ENCODE peak calls at places on chromosomes 3 and 15, in eight cellular contexts. J, E, Q, H, I, W, Z and U are unnamed samples.

GRCh38 chr3:15428539-15428938 is 1.1 kb downstream of the EAF1 start:
- DNase-seq in J (peak), E (no peak), Q (no peak), Z (no peak), I (no peak), W (no peak), H (peak), U (peak)

GRCh38 chr3:28467414-28467813 is 118.8 kb upstream of the AZI2 start:
- DNase-seq in E (no peak), Z (no peak), W (no peak), J (no peak), I (no peak), H (peak), Q (no peak), U (peak)

GRCh38 chr3:139302084-139302800 is 41.6 kb upstream of the MRPS22 start:
- DNase-seq in I (no peak), J (peak), E (no peak), Z (peak), H (peak), Q (no peak), W (peak), U (peak)

GRCh38 chr3:142117052-142117451 is 32.3 kb downstream of the TFDP2 start:
- DNase-seq in W (no peak), E (no peak), I (no peak), H (peak), J (peak), Q (peak), Z (no peak), U (no peak)

GRCh38 chr3:76756578-76756977 is 283.3 kb upstream of the ROBO2 start:
- DNase-seq in Q (no peak), E (no peak), W (no peak), I (no peak), Z (no peak), H (no peak), J (no peak), U (no peak)

GRCh38 chr15:77892335-77892734 is 185.2 kb downstream of the TBC1D2B start:
- DNase-seq in E (no peak), Q (no peak), H (no peak), W (no peak), Z (no peak), I (no peak), J (no peak), U (no peak)

GRCh38 chr3:78633626-78634025 is 1134.2 kb downstream of the ROBO1 start:
- DNase-seq in J (peak), Q (no peak), Z (peak), I (no peak), W (no peak), E (no peak), H (no peak), U (no peak)

GRCh38 chr15:101613130-101614000 is 38.8 kb downstream of the TM2D3 start:
- DNase-seq in I (peak), Z (no peak), J (peak), Q (no peak), H (peak), E (peak), W (peak), U (peak)

GRCh38 chr15:80694624-80695098 is 449 bp upstream of the ABHD17C start:
- DNase-seq in J (peak), H (peak), Q (no peak), Z (no peak), E (no peak), W (no peak), I (peak), U (peak)

GRCh38 chr3:194311000-194311399 is 40.1 kb downstream of the CPN2 start:
- DNase-seq in I (no peak), J (no peak), E (no peak), H (no peak), Q (no peak), W (no peak), Z (no peak), U (no peak)

GRCh38 chr3:101936419-101937331 is 87.4 kb downstream of the NFKBIZ start:
- DNase-seq in Q (no peak), E (no peak), H (peak), W (no peak), J (peak), I (peak), Z (peak), U (peak)

GRCh38 chr15:59292393-59292792 is 80.3 kb downstream of the MYO1E start:
- DNase-seq in H (peak), J (no peak), I (no peak), Z (no peak), Q (no peak), E (peak), W (peak), U (peak)

GRCh38 chr15:74604983-74605809 is 10.4 kb upstream of the CLK3 start:
- DNase-seq in J (no peak), W (no peak), E (no peak), Q (no peak), H (no peak), Z (no peak), I (no peak), U (no peak)

GRCh38 chr3:36318584-36319200 is 61.6 kb upstream of the STAC start:
- DNase-seq in E (no peak), I (no peak), Q (no peak), W (no peak), H (no peak), J (no peak), Z (no peak), U (no peak)

GRCh38 chr3:153289334-153289808 is 127.3 kb downstream of the RAP2B start:
- DNase-seq in J (peak), E (no peak), W (no peak), Q (no peak), I (peak), Z (no peak), H (peak), U (peak)

GRCh38 chr15:98124576-98124975 is 164.1 kb downstream of the ARRDC4 start:
- DNase-seq in I (no peak), Q (no peak), Z (no peak), W (no peak), E (no peak), H (peak), J (no peak), U (no peak)

GRCh38 chr3:171810278-171811058 is at the start of gene PLD1:
- DNase-seq in J (peak), I (peak), H (no peak), Z (no peak), W (peak), E (peak), Q (peak), U (peak)

GRCh38 chr3:51715231-51716058 is 8.6 kb downstream of the GRM2 start:
- DNase-seq in Q (no peak), J (no peak), Z (no peak), E (no peak), W (no peak), H (no peak), I (no peak), U (no peak)

GRCh38 chr3:115843206-115843605 is 219.9 kb downstream of the GAP43 start:
- DNase-seq in E (no peak), W (no peak), H (no peak), J (no peak), Z (no peak), I (no peak), Q (peak), U (no peak)

GRCh38 chr3:169044341-169045113 is 619.0 kb downstream of the MECOM start:
- DNase-seq in H (peak), Z (peak), J (peak), Q (no peak), E (no peak), I (no peak), W (no peak), U (peak)

GRCh38 chr3:44476181-44476599 is 1.3 kb downstream of the ZNF445 start:
- DNase-seq in Z (no peak), E (no peak), Q (no peak), J (peak), W (no peak), H (peak), I (peak), U (peak)

GRCh38 chr15:49908571-49909295 is 210.3 kb downstream of the ATP8B4 start:
- DNase-seq in W (no peak), Q (no peak), E (no peak), I (no peak), H (no peak), Z (no peak), J (no peak), U (no peak)

GRCh38 chr3:197426161-197426566 is 127.8 kb upstream of the DLG1 start:
- DNase-seq in I (peak), Z (no peak), Q (no peak), H (peak), E (no peak), W (no peak), J (peak), U (peak)

GRCh38 chr15:52082197-52083036 is 30.2 kb downstream of the BCL2L10 start:
- DNase-seq in J (peak), Q (no peak), Z (no peak), I (no peak), E (no peak), H (peak), W (no peak), U (peak)

GRCh38 chr3:104244680-104245079 is 1122.0 kb upstream of the ALCAM start:
- DNase-seq in W (no peak), Z (no peak), J (no peak), Q (no peak), E (no peak), I (no peak), H (peak), U (no peak)

GRCh38 chr3:46114324-46114988 is 87.2 kb upstream of the XCR1 start:
- DNase-seq in J (peak), W (no peak), E (no peak), Z (peak), H (peak), Q (peak), I (peak), U (peak)

GRCh38 chr3:126542340-126543241 is 16.1 kb downstream of the C3orf22 start:
- DNase-seq in E (peak), J (no peak), Z (no peak), H (no peak), W (no peak), Q (no peak), I (no peak), U (no peak)

GRCh38 chr15:69869881-69870465 is 227.7 kb downstream of the TLE3 start:
- DNase-seq in J (no peak), E (no peak), H (no peak), Q (no peak), W (no peak), Z (no peak), I (no peak), U (no peak)

GRCh38 chr3:134846943-134847342 is 51.9 kb downstream of the EPHB1 start:
- DNase-seq in Z (peak), Q (peak), E (no peak), W (no peak), H (peak), J (peak), I (no peak), U (peak)

GRCh38 chr15:58517682-58518525 is 86.1 kb downstream of the LIPC start:
- DNase-seq in H (no peak), W (no peak), J (no peak), Q (no peak), Z (no peak), E (no peak), I (no peak), U (no peak)

GRCh38 chr15:48096813-48097212 is 24.0 kb upstream of the SLC24A5 start:
- DNase-seq in Z (no peak), Q (no peak), W (no peak), I (no peak), J (peak), H (peak), E (no peak), U (peak)

GRCh38 chr15:65115542-65115941 is 542 bp upstream of the UBAP1L start:
- DNase-seq in I (no peak), E (no peak), W (no peak), Z (no peak), J (no peak), Q (no peak), H (no peak), U (no peak)

GRCh38 chr3:55481067-55481917 is 5.8 kb downstream of the WNT5A start:
- DNase-seq in J (peak), E (no peak), I (peak), Z (no peak), Q (no peak), W (no peak), H (peak), U (peak)

GRCh38 chr3:31448035-31448881 is 84.5 kb upstream of the STT3B start:
- DNase-seq in J (peak), W (no peak), Z (no peak), E (no peak), I (peak), Q (peak), H (no peak), U (peak)

GRCh38 chr3:32293908-32294307 is 55.4 kb downstream of the CMTM8 start:
- DNase-seq in E (no peak), W (no peak), Q (peak), H (no peak), Z (no peak), I (no peak), J (no peak), U (no peak)

DNA sequence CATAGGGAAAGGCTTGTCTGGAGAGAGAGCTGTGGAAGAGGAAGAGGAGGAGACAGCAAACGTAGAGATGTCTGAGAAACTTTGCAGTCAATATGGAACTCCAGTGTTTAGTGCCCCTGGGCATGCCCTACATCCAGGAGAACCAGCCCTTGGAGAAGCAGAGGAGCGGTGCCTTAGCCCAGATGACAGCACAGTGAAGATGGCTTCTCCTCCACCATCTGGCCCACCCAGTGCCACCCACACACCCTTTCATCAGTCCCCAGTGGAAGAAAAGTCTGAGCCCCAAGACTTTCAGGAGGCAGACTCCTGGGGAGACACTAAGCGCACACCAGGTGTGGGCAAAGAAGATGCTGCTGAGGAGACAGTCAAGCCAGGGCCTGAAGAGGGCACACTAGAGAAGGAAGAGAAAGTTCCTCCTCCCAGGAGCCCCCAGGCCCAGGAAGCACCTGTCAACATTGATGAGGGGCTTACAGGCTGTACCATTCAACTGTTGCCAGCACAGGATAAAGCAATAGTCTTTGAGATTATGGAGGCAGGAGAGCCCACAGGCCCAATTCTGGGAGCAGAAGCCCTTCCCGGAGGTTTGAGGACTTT is 6.9 kb downstream of the MAP1A start:
- DNase-seq in Z (no peak), W (no peak), J (no peak), I (no peak), Q (no peak), H (no peak), E (peak), U (no peak)
- TF ChIP-seq CTCF in Z (no peak), W (no peak), J (no peak), I (no peak), Q (no peak), H (no peak), E (no peak), U (no peak)

DNA sequence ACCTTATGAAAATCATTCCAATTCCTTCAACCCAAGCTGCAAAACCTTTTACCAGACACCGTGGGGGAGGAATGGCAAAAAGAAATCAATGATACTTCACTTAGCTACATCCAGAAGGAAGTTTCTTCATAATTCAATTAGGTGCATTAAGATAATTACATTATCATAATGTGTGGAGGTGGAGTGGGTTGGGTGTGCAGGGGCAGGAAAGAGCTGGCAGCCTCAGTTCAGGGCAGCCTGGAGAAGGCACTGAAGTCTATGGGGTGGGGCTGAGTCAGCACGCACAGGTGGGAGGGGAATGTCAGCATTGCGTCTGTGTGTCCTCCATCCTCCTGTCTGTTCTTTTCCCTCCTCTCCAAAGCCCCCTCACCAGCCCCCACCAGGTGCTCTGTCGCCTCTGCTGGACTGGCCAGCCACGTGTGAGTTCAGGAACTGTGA is 278.8 kb downstream of the GABRG3 start:
- DNase-seq in Z (no peak), I (no peak), Q (no peak), W (no peak), J (no peak), H (no peak), E (no peak), U (no peak)
- H3K4me3 ChIP-seq in Z (no peak), I (no peak), Q (no peak), W (no peak), J (no peak), H (no peak), E (no peak), U (no peak)

GRCh38 chr3:88005066-88005465 is 53.7 kb downstream of the CGGBP1 start:
- DNase-seq in Z (peak), W (no peak), H (peak), I (peak), E (no peak), Q (no peak), J (peak), U (peak)
- TF ChIP-seq CTCF in Z (no peak), W (peak), H (peak), I (peak), E (peak), Q (peak), J (peak), U (peak)

GRCh38 chr3:85337895-85338294 is 379.1 kb downstream of the CADM2 start:
- DNase-seq in Q (no peak), H (no peak), J (no peak), Z (no peak), W (no peak), I (no peak), E (no peak), U (no peak)

GRCh38 chr3:85342915-85343314 is 384.1 kb downstream of the CADM2 start:
- DNase-seq in Z (no peak), Q (peak), J (peak), E (peak), W (no peak), I (peak), H (peak), U (no peak)
- H3K4me3 ChIP-seq in Z (no peak), Q (no peak), J (no peak), E (no peak), W (no peak), I (no peak), H (no peak), U (no peak)